ENCODE peak calls at places on chromosomes 1 and 21, in ten cellular contexts. H, K, U, O, Q, W, I, J, Y and X are unnamed samples.

GRCh38 chr1:177392336-177392735 is 221.6 kb downstream of the BRINP2 start:
- DNase-seq in H (no peak), I (no peak), J (peak), O (no peak), U (no peak), Q (no peak), Y (no peak), W (no peak), K (no peak), X (no peak)

GRCh38 chr1:43206721-43207228 is 34.6 kb downstream of the CFAP57 start:
- DNase-seq in H (peak), Q (no peak), I (peak), U (no peak), Y (peak), K (no peak), J (peak), W (no peak), O (peak), X (peak)

GRCh38 chr1:230937370-230937769 is 41.3 kb downstream of the TTC13 start:
- DNase-seq in K (no peak), Q (no peak), J (no peak), H (peak), U (no peak), Y (no peak), I (no peak), W (no peak), O (peak), X (no peak)

GRCh38 chr1:197178998-197179397 is 32.5 kb upstream of the ASPM start:
- DNase-seq in U (no peak), K (no peak), J (no peak), H (peak), Y (peak), W (no peak), Q (no peak), O (peak), I (no peak), X (no peak)

GRCh38 chr1:41890841-41891311 is 27.8 kb downstream of the HIVEP3 start:
- DNase-seq in Y (no peak), U (no peak), O (peak), K (no peak), Q (no peak), W (peak), H (peak), I (no peak), J (peak), X (no peak)

GRCh38 chr1:233981042-233981670 is 76.7 kb downstream of the SLC35F3 start:
- DNase-seq in K (no peak), W (no peak), O (no peak), U (no peak), Q (no peak), I (no peak), Y (no peak), H (no peak), J (no peak), X (no peak)

GRCh38 chr1:165069829-165070228 is 286.7 kb downstream of the LMX1A start:
- DNase-seq in U (no peak), J (no peak), I (no peak), W (peak), K (no peak), H (no peak), Y (no peak), Q (no peak), O (no peak), X (no peak)

GRCh38 chr1:202189012-202189790 is 4.4 kb upstream of the LGR6 start:
- DNase-seq in K (peak), J (peak), U (peak), W (peak), Y (peak), O (peak), H (peak), Q (peak), I (peak), X (no peak)

GRCh38 chr1:32249831-32250525 is 1.1 kb upstream of the LCK start:
- DNase-seq in O (peak), K (peak), Q (peak), H (no peak), W (no peak), J (peak), Y (no peak), I (no peak), U (no peak), X (no peak)

GRCh38 chr1:84143796-84144565 is at the start of gene PRKACB:
- DNase-seq in K (peak), O (peak), W (no peak), I (no peak), Y (no peak), Q (no peak), J (peak), H (peak), U (no peak), X (no peak)

DNA sequence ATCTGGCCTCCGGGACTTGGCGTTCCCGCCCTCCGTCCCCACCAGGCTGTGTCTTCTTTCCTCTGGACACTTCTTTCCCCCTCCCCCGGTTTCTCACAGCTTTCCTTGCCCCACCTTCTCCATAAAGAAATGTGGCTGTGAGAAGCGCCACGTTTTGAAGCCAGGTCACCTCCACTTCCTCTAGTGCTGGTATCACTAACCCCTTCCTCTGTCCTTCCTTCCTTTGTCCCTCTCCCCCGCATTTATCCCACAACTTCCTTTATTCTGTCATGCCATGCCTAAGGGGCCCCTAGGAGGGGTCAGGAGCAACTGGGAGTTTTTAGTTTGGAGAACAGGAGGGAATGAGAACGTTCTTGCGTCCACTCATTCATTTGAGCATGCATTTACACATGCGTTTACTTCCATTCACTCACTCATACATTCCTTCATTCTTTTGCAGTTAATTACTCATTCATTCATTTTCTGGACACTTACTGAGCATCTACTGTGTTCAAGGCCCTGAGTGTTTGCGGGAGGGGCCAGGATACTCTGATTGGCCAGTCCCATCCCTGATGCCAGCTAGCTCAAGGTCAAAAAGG is 5.0 kb upstream of the ACOT11 start:
- DNase-seq in J (no peak), O (peak), Q (no peak), H (no peak), W (no peak), I (no peak), Y (peak), U (no peak), K (no peak), X (no peak)
- H3K27ac ChIP-seq in J (peak), O (no peak), Q (no peak), H (peak), W (peak), I (no peak), Y (peak), U (peak), K (no peak), X (peak)

GRCh38 chr1:58592521-58593134 is 15.6 kb upstream of the TACSTD2 start:
- DNase-seq in K (no peak), I (no peak), Q (no peak), J (peak), U (peak), O (peak), Y (peak), H (peak), W (peak), X (peak)
- H3K27ac ChIP-seq in K (no peak), I (no peak), Q (no peak), J (peak), U (peak), O (peak), Y (peak), H (no peak), W (no peak), X (peak)

DNA sequence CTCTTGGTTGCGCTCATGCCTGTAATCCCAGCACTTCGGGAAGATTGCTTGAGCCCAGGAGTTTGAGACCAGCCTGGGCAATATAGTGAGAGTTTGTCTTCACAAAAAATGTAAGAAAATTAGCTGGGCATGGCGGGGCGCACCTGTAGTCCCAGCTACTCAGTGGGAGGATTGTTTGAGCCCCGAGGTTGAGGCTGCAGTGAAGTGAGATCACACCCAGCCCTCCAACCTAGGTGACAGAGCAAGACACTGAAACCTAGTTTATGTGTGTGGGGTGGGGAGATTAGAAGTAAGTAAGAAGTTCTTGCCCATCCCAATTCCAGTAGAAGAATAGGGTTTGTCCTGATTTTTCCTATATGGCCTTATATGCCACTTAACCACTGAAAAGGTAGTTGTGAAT is 2.0 kb downstream of the RPL5 start:
- DNase-seq in I (no peak), O (no peak), W (no peak), Y (no peak), U (no peak), J (no peak), Q (no peak), K (no peak), H (no peak), X (no peak)
- H3K27ac ChIP-seq in I (no peak), O (no peak), W (no peak), Y (peak), U (no peak), J (peak), Q (peak), K (peak), H (no peak), X (peak)

GRCh38 chr1:178749581-178750166 is 24.6 kb downstream of the RALGPS2 start:
- DNase-seq in U (no peak), I (no peak), Y (no peak), Q (no peak), O (no peak), K (no peak), W (no peak), H (no peak), J (no peak), X (no peak)
- H3K27ac ChIP-seq in U (no peak), I (no peak), Y (no peak), Q (no peak), O (no peak), K (no peak), W (no peak), H (no peak), J (no peak), X (no peak)

DNA sequence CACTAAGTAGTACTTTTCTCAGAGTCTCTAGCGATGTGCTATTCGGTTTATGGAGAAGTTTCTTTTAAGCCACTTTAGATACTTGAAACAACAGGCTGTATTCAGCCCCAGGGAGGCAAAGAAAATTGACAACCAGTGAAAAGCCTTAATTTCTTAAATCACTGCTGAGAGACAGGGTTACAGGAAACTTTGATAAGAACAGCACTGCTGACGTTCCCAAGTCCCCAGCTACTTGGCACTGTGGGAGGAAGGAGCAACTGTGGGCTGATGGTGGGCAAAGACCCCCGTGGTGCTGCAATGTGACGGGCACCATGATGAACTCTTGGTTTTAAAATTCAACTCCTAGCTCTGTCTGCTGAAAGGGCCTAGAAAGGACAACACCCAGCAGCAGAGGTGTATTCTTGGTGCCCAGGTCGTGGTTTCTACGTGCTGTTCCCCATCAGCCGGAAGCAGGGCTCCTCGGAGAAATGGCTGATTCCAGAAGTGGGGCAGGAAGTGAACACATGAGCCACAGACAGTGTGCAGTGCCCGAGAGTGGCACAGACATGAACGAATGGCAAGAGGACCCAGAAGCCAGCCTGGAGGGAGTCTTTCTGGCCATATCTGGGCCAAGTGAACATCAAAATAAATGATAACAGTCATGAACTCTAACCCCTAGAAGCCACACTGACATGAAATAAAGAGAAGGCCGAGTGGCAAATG is 5.3 kb downstream of the PTTG1IP start:
- DNase-seq in J (no peak), W (no peak), O (no peak), K (peak), H (no peak), I (no peak), U (peak), Y (no peak), Q (peak), X (no peak)
- H3K27ac ChIP-seq in J (peak), W (peak), O (peak), K (no peak), H (peak), I (no peak), U (peak), Y (peak), Q (peak), X (no peak)

GRCh38 chr21:36320421-36321324 is 676 bp downstream of the MORC3 start:
- DNase-seq in J (peak), O (peak), W (peak), Y (peak), Q (no peak), K (no peak), U (peak), I (no peak), H (peak), X (peak)

GRCh38 chr21:36323032-36323431 is 3.0 kb downstream of the MORC3 start:
- DNase-seq in W (no peak), K (no peak), U (no peak), Q (no peak), O (peak), J (no peak), Y (no peak), I (no peak), H (no peak), X (no peak)

GRCh38 chr21:36319767-36320420 is at the start of gene MORC3:
- DNase-seq in Y (peak), H (peak), I (peak), J (peak), U (peak), O (peak), K (peak), Q (peak), W (peak), X (peak)

GRCh38 chr21:36321325-36322082 is 1.5 kb downstream of the MORC3 start:
- DNase-seq in K (peak), H (peak), Q (no peak), O (peak), U (no peak), W (peak), J (no peak), Y (no peak), I (peak), X (no peak)

DNA sequence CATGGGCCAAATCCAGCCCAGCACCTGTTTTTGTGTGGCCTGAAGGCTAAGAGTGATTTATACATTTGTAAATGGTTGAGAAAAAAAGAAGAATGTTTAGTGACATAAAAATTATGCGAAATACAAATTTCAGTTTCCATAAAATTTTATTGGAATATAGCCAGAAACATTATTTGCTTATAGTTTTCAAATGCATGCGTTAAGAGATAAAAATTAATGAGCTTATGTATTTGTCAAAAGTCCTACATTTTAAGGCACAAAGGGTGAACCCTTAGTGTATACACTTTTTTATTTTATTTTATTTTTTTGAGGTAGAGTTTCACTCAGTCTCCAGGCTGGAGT is 2.1 kb downstream of the MORC3 start:
- DNase-seq in H (no peak), Y (no peak), I (no peak), J (no peak), O (no peak), W (no peak), K (no peak), Q (no peak), U (no peak), X (no peak)
- H3K27ac ChIP-seq in H (peak), Y (no peak), I (peak), J (peak), O (peak), W (peak), K (peak), Q (peak), U (no peak), X (peak)

GRCh38 chr1:179816196-179816960 is 61.2 kb downstream of the TOR1AIP2 start:
- DNase-seq in Q (no peak), H (peak), U (peak), J (no peak), K (no peak), I (no peak), Y (no peak), W (no peak), O (peak), X (no peak)

GRCh38 chr1:179818743-179819173 is 58.8 kb downstream of the TOR1AIP2 start:
- DNase-seq in I (no peak), K (no peak), Y (no peak), H (no peak), O (peak), J (no peak), Q (no peak), W (no peak), U (peak), X (no peak)

GRCh38 chr1:179817056-179817455 is 60.5 kb downstream of the TOR1AIP2 start:
- DNase-seq in K (no peak), W (no peak), Q (no peak), J (no peak), I (no peak), U (peak), O (no peak), H (no peak), Y (no peak), X (no peak)

GRCh38 chr1:179817789-179818188 is 59.8 kb downstream of the TOR1AIP2 start:
- DNase-seq in J (no peak), O (peak), Y (no peak), U (peak), H (peak), I (no peak), Q (no peak), K (no peak), W (no peak), X (no peak)

DNA sequence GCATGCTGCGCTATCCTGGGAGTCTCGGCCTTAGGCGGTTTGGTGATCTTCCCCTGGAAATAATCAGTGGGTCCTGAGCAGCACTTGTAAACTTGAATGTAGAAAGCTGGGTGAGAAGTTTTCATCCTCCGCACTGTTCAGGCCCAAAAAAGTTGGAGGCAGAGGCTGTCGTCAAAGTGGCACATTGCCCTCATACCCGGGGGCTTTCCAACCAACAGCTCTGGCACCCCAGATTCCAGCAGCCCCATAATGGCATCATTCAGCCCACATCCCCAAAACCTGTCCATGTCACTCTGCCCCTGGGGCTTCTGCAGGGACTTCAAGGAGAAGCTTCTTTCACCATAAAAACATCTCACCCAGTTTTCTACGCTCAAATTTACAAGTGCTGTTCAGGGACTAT is 59.3 kb downstream of the TOR1AIP2 start:
- DNase-seq in W (no peak), Y (no peak), I (no peak), O (no peak), U (no peak), H (no peak), Q (no peak), J (no peak), K (no peak), X (no peak)
- H3K27ac ChIP-seq in W (no peak), Y (no peak), I (no peak), O (no peak), U (no peak), H (no peak), Q (no peak), J (no peak), K (no peak), X (no peak)

GRCh38 chr1:244760471-244760870 is 75.0 kb upstream of the COX20 start:
- DNase-seq in O (no peak), Y (no peak), Q (no peak), K (no peak), U (peak), J (no peak), H (no peak), W (no peak), I (no peak), X (no peak)
- H3K27ac ChIP-seq in O (no peak), Y (no peak), Q (no peak), K (no peak), U (no peak), J (no peak), H (no peak), W (no peak), I (no peak), X (no peak)

GRCh38 chr21:23949493-23949892 is 1657.8 kb downstream of the MRPL39 start:
- DNase-seq in I (no peak), W (no peak), U (no peak), J (no peak), H (no peak), Q (no peak), O (no peak), Y (no peak), K (no peak), X (no peak)
- H3K27ac ChIP-seq in I (no peak), W (no peak), U (no peak), J (no peak), H (no peak), Q (no peak), O (no peak), Y (no peak), K (no peak), X (no peak)

GRCh38 chr1:89606227-89606945 is 26.5 kb upstream of the LRRC8C start:
- DNase-seq in I (no peak), K (peak), Y (no peak), O (no peak), U (no peak), H (no peak), Q (no peak), W (no peak), J (no peak), X (no peak)
- H3K27ac ChIP-seq in I (no peak), K (no peak), Y (no peak), O (no peak), U (no peak), H (no peak), Q (peak), W (no peak), J (no peak), X (no peak)